ENCODE peak calls at places on chromosomes 13 and 19, in nine cellular contexts. One of them, this sample, is unnamed.

GRCh38 chr19:31742249-31742648 is 393.0 kb upstream of the TSHZ3 start:
- DNase-seq in fibroblast of the aortic adventitia: no peak
- DNase-seq in psoas muscle: no peak
- DNase-seq in cardiac muscle cell: no peak
- DNase-seq in tibial artery: no peak
- DNase-seq in GM20000: no peak
- DNase-seq in Peyer's patch: no peak
- DNase-seq in brain microvascular endothelial cell: no peak
- DNase-seq in A549: no peak
- DNase-seq in this sample: no peak

GRCh38 chr13:101755228-101755887 is 302.9 kb downstream of the ITGBL1 start:
- DNase-seq in fibroblast of the aortic adventitia: no peak
- DNase-seq in psoas muscle: no peak
- DNase-seq in cardiac muscle cell: no peak
- DNase-seq in tibial artery: no peak
- DNase-seq in GM20000: no peak
- DNase-seq in Peyer's patch: no peak
- DNase-seq in brain microvascular endothelial cell: peak; percentile 12
- DNase-seq in A549: no peak
- DNase-seq in this sample: no peak

GRCh38 chr13:49214917-49215376 is 5.2 kb upstream of the MLNR start:
- DNase-seq in fibroblast of the aortic adventitia: no peak
- DNase-seq in psoas muscle: peak; percentile 21
- DNase-seq in cardiac muscle cell: no peak
- DNase-seq in tibial artery: peak; percentile 62
- DNase-seq in GM20000: peak; percentile 51
- DNase-seq in Peyer's patch: peak; percentile 37
- DNase-seq in brain microvascular endothelial cell: no peak
- DNase-seq in A549: no peak
- DNase-seq in this sample: no peak

GRCh38 chr19:20925481-20925880 is 2.4 kb downstream of the ZNF85 start:
- DNase-seq in fibroblast of the aortic adventitia: no peak
- DNase-seq in psoas muscle: no peak
- DNase-seq in cardiac muscle cell: no peak
- DNase-seq in tibial artery: no peak
- DNase-seq in GM20000: no peak
- DNase-seq in Peyer's patch: no peak
- DNase-seq in brain microvascular endothelial cell: no peak
- DNase-seq in A549: no peak
- DNase-seq in this sample: no peak

GRCh38 chr19:35911173-35911572 is 3.1 kb upstream of the TYROBP start:
- DNase-seq in fibroblast of the aortic adventitia: no peak
- DNase-seq in psoas muscle: no peak
- DNase-seq in cardiac muscle cell: no peak
- DNase-seq in tibial artery: no peak
- DNase-seq in GM20000: peak; percentile 5
- DNase-seq in Peyer's patch: no peak
- DNase-seq in brain microvascular endothelial cell: no peak
- DNase-seq in A549: no peak
- DNase-seq in this sample: no peak

GRCh38 chr19:30449673-30450072 is 77.5 kb downstream of the ZNF536 start:
- DNase-seq in fibroblast of the aortic adventitia: no peak
- DNase-seq in psoas muscle: no peak
- DNase-seq in cardiac muscle cell: no peak
- DNase-seq in tibial artery: no peak
- DNase-seq in GM20000: no peak
- DNase-seq in Peyer's patch: no peak
- DNase-seq in brain microvascular endothelial cell: no peak
- DNase-seq in A549: no peak
- DNase-seq in this sample: no peak

GRCh38 chr13:27878274-27878673 is 41.5 kb upstream of the PDX1 start:
- DNase-seq in fibroblast of the aortic adventitia: no peak
- DNase-seq in psoas muscle: no peak
- DNase-seq in cardiac muscle cell: no peak
- DNase-seq in tibial artery: no peak
- DNase-seq in GM20000: no peak
- DNase-seq in Peyer's patch: no peak
- DNase-seq in brain microvascular endothelial cell: no peak
- DNase-seq in A549: no peak
- DNase-seq in this sample: no peak

GRCh38 chr19:35533822-35534521 is 716 bp downstream of the GAPDHS start:
- DNase-seq in fibroblast of the aortic adventitia: peak; percentile 29
- DNase-seq in psoas muscle: no peak
- DNase-seq in cardiac muscle cell: peak; percentile 29
- DNase-seq in tibial artery: no peak
- DNase-seq in GM20000: peak; percentile 55
- DNase-seq in Peyer's patch: peak; percentile 57
- DNase-seq in brain microvascular endothelial cell: no peak
- DNase-seq in A549: no peak
- DNase-seq in this sample: no peak

GRCh38 chr19:1826557-1827521 is 14.8 kb upstream of the ATP8B3 start:
- DNase-seq in fibroblast of the aortic adventitia: no peak
- DNase-seq in psoas muscle: no peak
- DNase-seq in cardiac muscle cell: no peak
- DNase-seq in tibial artery: no peak
- DNase-seq in GM20000: no peak
- DNase-seq in Peyer's patch: no peak
- DNase-seq in brain microvascular endothelial cell: no peak
- DNase-seq in A549: no peak
- DNase-seq in this sample: no peak

GRCh38 chr19:40613669-40614594 is 12.8 kb downstream of the LTBP4 start:
- DNase-seq in fibroblast of the aortic adventitia: peak; percentile 68
- DNase-seq in psoas muscle: peak; percentile 69
- DNase-seq in cardiac muscle cell: peak; percentile 80
- DNase-seq in tibial artery: peak; percentile 84
- DNase-seq in GM20000: peak; percentile 93
- DNase-seq in Peyer's patch: peak; percentile 90
- DNase-seq in brain microvascular endothelial cell: peak; percentile 85
- DNase-seq in A549: peak; percentile 72
- DNase-seq in this sample: no peak

GRCh38 chr19:28468701-28469459 is 744.1 kb downstream of the UQCRFS1 start:
- DNase-seq in fibroblast of the aortic adventitia: peak; percentile 84
- DNase-seq in psoas muscle: no peak
- DNase-seq in cardiac muscle cell: no peak
- DNase-seq in tibial artery: no peak
- DNase-seq in GM20000: no peak
- DNase-seq in Peyer's patch: no peak
- DNase-seq in brain microvascular endothelial cell: peak; percentile 31
- DNase-seq in A549: no peak
- DNase-seq in this sample: no peak

GRCh38 chr13:27274631-27275030 is 4.0 kb downstream of the RASL11A start:
- DNase-seq in fibroblast of the aortic adventitia: no peak
- DNase-seq in psoas muscle: no peak
- DNase-seq in cardiac muscle cell: no peak
- DNase-seq in tibial artery: no peak
- DNase-seq in GM20000: no peak
- DNase-seq in Peyer's patch: no peak
- DNase-seq in brain microvascular endothelial cell: no peak
- DNase-seq in A549: no peak
- DNase-seq in this sample: no peak

GRCh38 chr19:54231077-54231931 is 8.5 kb upstream of the LILRB3 start:
- DNase-seq in fibroblast of the aortic adventitia: peak; percentile 82
- DNase-seq in psoas muscle: peak; percentile 87
- DNase-seq in cardiac muscle cell: peak; percentile 91
- DNase-seq in tibial artery: peak; percentile 78
- DNase-seq in GM20000: peak; percentile 81
- DNase-seq in Peyer's patch: peak; percentile 77
- DNase-seq in brain microvascular endothelial cell: peak; percentile 69
- DNase-seq in A549: peak; percentile 57
- DNase-seq in this sample: peak; percentile 92

GRCh38 chr13:111620586-111620985 is 300.1 kb downstream of the TEX29 start:
- DNase-seq in fibroblast of the aortic adventitia: no peak
- DNase-seq in psoas muscle: no peak
- DNase-seq in cardiac muscle cell: no peak
- DNase-seq in tibial artery: no peak
- DNase-seq in GM20000: no peak
- DNase-seq in Peyer's patch: no peak
- DNase-seq in brain microvascular endothelial cell: no peak
- DNase-seq in A549: no peak
- DNase-seq in this sample: no peak

GRCh38 chr19:43575955-43576451 is 402 bp downstream of the PINLYP start:
- DNase-seq in fibroblast of the aortic adventitia: no peak
- DNase-seq in psoas muscle: no peak
- DNase-seq in cardiac muscle cell: no peak
- DNase-seq in tibial artery: no peak
- DNase-seq in GM20000: no peak
- DNase-seq in Peyer's patch: no peak
- DNase-seq in brain microvascular endothelial cell: no peak
- DNase-seq in A549: no peak
- DNase-seq in this sample: no peak

GRCh38 chr13:106390360-106390759 is 145.1 kb downstream of the EFNB2 start:
- DNase-seq in fibroblast of the aortic adventitia: no peak
- DNase-seq in psoas muscle: no peak
- DNase-seq in cardiac muscle cell: no peak
- DNase-seq in tibial artery: no peak
- DNase-seq in GM20000: no peak
- DNase-seq in Peyer's patch: no peak
- DNase-seq in brain microvascular endothelial cell: no peak
- DNase-seq in A549: no peak
- DNase-seq in this sample: no peak

GRCh38 chr13:50082426-50083283 is 67.4 kb downstream of the KCNRG start:
- DNase-seq in fibroblast of the aortic adventitia: peak; percentile 67
- DNase-seq in psoas muscle: peak; percentile 54
- DNase-seq in cardiac muscle cell: peak; percentile 87
- DNase-seq in tibial artery: peak; percentile 61
- DNase-seq in GM20000: peak; percentile 69
- DNase-seq in Peyer's patch: peak; percentile 90
- DNase-seq in brain microvascular endothelial cell: peak; percentile 74
- DNase-seq in A549: peak; percentile 82
- DNase-seq in this sample: peak; percentile 79

GRCh38 chr19:29367701-29368306 is 154.9 kb upstream of the UQCRFS1 start:
- DNase-seq in fibroblast of the aortic adventitia: no peak
- DNase-seq in psoas muscle: no peak
- DNase-seq in cardiac muscle cell: no peak
- DNase-seq in tibial artery: no peak
- DNase-seq in GM20000: no peak
- DNase-seq in Peyer's patch: no peak
- DNase-seq in brain microvascular endothelial cell: no peak
- DNase-seq in A549: no peak
- DNase-seq in this sample: peak; percentile 31

GRCh38 chr19:56832352-56832928 is 8.1 kb downstream of the PEG3 start:
- DNase-seq in fibroblast of the aortic adventitia: no peak
- DNase-seq in psoas muscle: no peak
- DNase-seq in cardiac muscle cell: no peak
- DNase-seq in tibial artery: no peak
- DNase-seq in GM20000: no peak
- DNase-seq in Peyer's patch: no peak
- DNase-seq in brain microvascular endothelial cell: no peak
- DNase-seq in A549: no peak
- DNase-seq in this sample: no peak
- TF ChIP-seq CTCF in fibroblast of the aortic adventitia: no peak
- TF ChIP-seq CTCF in psoas muscle: no peak
- TF ChIP-seq CTCF in cardiac muscle cell: no peak
- TF ChIP-seq CTCF in tibial artery: no peak
- TF ChIP-seq CTCF in GM20000: no peak
- TF ChIP-seq CTCF in Peyer's patch: no peak
- TF ChIP-seq CTCF in brain microvascular endothelial cell: no peak
- TF ChIP-seq CTCF in A549: no peak
- TF ChIP-seq CTCF in this sample: no peak

GRCh38 chr13:57624565-57625435 is 6.7 kb upstream of the PCDH17 start:
- DNase-seq in fibroblast of the aortic adventitia: peak; percentile 60
- DNase-seq in psoas muscle: no peak
- DNase-seq in cardiac muscle cell: peak; percentile 87
- DNase-seq in tibial artery: peak; percentile 44
- DNase-seq in GM20000: peak; percentile 34
- DNase-seq in Peyer's patch: no peak
- DNase-seq in brain microvascular endothelial cell: peak; percentile 33
- DNase-seq in A549: no peak
- DNase-seq in this sample: no peak
- TF ChIP-seq CTCF in fibroblast of the aortic adventitia: peak; percentile 87
- TF ChIP-seq CTCF in psoas muscle: peak; percentile 55
- TF ChIP-seq CTCF in cardiac muscle cell: peak; percentile 83
- TF ChIP-seq CTCF in tibial artery: peak; percentile 34
- TF ChIP-seq CTCF in GM20000: peak; percentile 69
- TF ChIP-seq CTCF in Peyer's patch: peak; percentile 60
- TF ChIP-seq CTCF in brain microvascular endothelial cell: peak; percentile 82
- TF ChIP-seq CTCF in A549: peak; percentile 43
- TF ChIP-seq CTCF in this sample: peak; percentile 91

GRCh38 chr13:21221268-21221667 is 44.8 kb downstream of the MRPL57 start:
- DNase-seq in fibroblast of the aortic adventitia: no peak
- DNase-seq in psoas muscle: no peak
- DNase-seq in cardiac muscle cell: no peak
- DNase-seq in tibial artery: no peak
- DNase-seq in GM20000: no peak
- DNase-seq in Peyer's patch: no peak
- DNase-seq in brain microvascular endothelial cell: no peak
- DNase-seq in A549: no peak
- DNase-seq in this sample: no peak

GRCh38 chr13:21219044-21219381 is 42.6 kb downstream of the MRPL57 start:
- DNase-seq in fibroblast of the aortic adventitia: no peak
- DNase-seq in psoas muscle: no peak
- DNase-seq in cardiac muscle cell: no peak
- DNase-seq in tibial artery: no peak
- DNase-seq in GM20000: no peak
- DNase-seq in Peyer's patch: no peak
- DNase-seq in brain microvascular endothelial cell: no peak
- DNase-seq in A549: no peak
- DNase-seq in this sample: no peak

GRCh38 chr13:21216332-21216731 is 39.9 kb downstream of the MRPL57 start:
- DNase-seq in fibroblast of the aortic adventitia: no peak
- DNase-seq in psoas muscle: no peak
- DNase-seq in cardiac muscle cell: no peak
- DNase-seq in tibial artery: no peak
- DNase-seq in GM20000: no peak
- DNase-seq in Peyer's patch: no peak
- DNase-seq in brain microvascular endothelial cell: no peak
- DNase-seq in A549: no peak
- DNase-seq in this sample: no peak

GRCh38 chr13:21218351-21219043 is 42.0 kb downstream of the MRPL57 start:
- DNase-seq in fibroblast of the aortic adventitia: no peak
- DNase-seq in psoas muscle: no peak
- DNase-seq in cardiac muscle cell: no peak
- DNase-seq in tibial artery: no peak
- DNase-seq in GM20000: peak; percentile 58
- DNase-seq in Peyer's patch: no peak
- DNase-seq in brain microvascular endothelial cell: no peak
- DNase-seq in A549: no peak
- DNase-seq in this sample: no peak
- TF ChIP-seq CTCF in fibroblast of the aortic adventitia: no peak
- TF ChIP-seq CTCF in psoas muscle: no peak
- TF ChIP-seq CTCF in cardiac muscle cell: no peak
- TF ChIP-seq CTCF in tibial artery: no peak
- TF ChIP-seq CTCF in GM20000: no peak
- TF ChIP-seq CTCF in Peyer's patch: no peak
- TF ChIP-seq CTCF in brain microvascular endothelial cell: no peak
- TF ChIP-seq CTCF in A549: no peak
- TF ChIP-seq CTCF in this sample: no peak

GRCh38 chr19:38374332-38375097 is at the start of gene PSMD8:
- DNase-seq in fibroblast of the aortic adventitia: peak; percentile 95
- DNase-seq in psoas muscle: peak; percentile 99
- DNase-seq in cardiac muscle cell: peak; percentile 99
- DNase-seq in tibial artery: peak; percentile 100
- DNase-seq in GM20000: peak; percentile 99
- DNase-seq in Peyer's patch: peak; percentile 99
- DNase-seq in brain microvascular endothelial cell: peak; percentile 98
- DNase-seq in A549: peak; percentile 100
- DNase-seq in this sample: peak; percentile 97
- TF ChIP-seq CTCF in fibroblast of the aortic adventitia: peak; percentile 13
- TF ChIP-seq CTCF in psoas muscle: no peak
- TF ChIP-seq CTCF in cardiac muscle cell: peak; percentile 25
- TF ChIP-seq CTCF in tibial artery: peak; percentile 11
- TF ChIP-seq CTCF in GM20000: peak; percentile 8
- TF ChIP-seq CTCF in Peyer's patch: peak; percentile 23
- TF ChIP-seq CTCF in brain microvascular endothelial cell: peak; percentile 31
- TF ChIP-seq CTCF in A549: peak; percentile 40
- TF ChIP-seq CTCF in this sample: peak; percentile 16